ENCODE peak calls at places on chromosomes 3 and 15, in four cellular contexts. D is pancreas, R is psoas muscle, B is right lobe of liver. S is an unnamed sample. For H3K4me1, the result is how much of the 10 kb centered on the place peaks cover.

GRCh38 chr3:146701246-146701645 is 96.1 kb upstream of the PLSCR5 start:
- ATAC-seq in D (no peak), R (no peak), B (no peak), S (no peak)

GRCh38 chr3:135374571-135374970 is 579.5 kb downstream of the EPHB1 start:
- ATAC-seq in D (no peak), R (no peak), B (no peak), S (no peak)

GRCh38 chr15:35986072-35986666 is 440.2 kb upstream of the DPH6 start:
- ATAC-seq in D (no peak), R (peak), B (peak), S (peak)

GRCh38 chr3:9111349-9112265 is 137.8 kb downstream of the SRGAP3 start:
- ATAC-seq in D (no peak), R (peak), B (peak), S (peak)

GRCh38 chr3:24156466-24156865 is 211.4 kb downstream of the NR1D2 start:
- ATAC-seq in D (no peak), R (peak), B (no peak), S (no peak)

GRCh38 chr3:5011555-5012256 is 32.5 kb downstream of the BHLHE40 start:
- ATAC-seq in D (no peak), R (peak), B (peak), S (no peak)

GRCh38 chr3:32700244-32700643 is 15.3 kb downstream of the CNOT10 start:
- ATAC-seq in D (no peak), R (no peak), B (no peak), S (no peak)

GRCh38 chr3:134359121-134360010 is 14.9 kb downstream of the AMOTL2 start:
- ATAC-seq in D (no peak), R (no peak), B (no peak), S (no peak)

GRCh38 chr3:79012530-79012913 is 755.3 kb downstream of the ROBO1 start:
- ATAC-seq in D (no peak), R (peak), B (no peak), S (no peak)

GRCh38 chr15:61393949-61394348 is 164.8 kb upstream of the RORA start:
- ATAC-seq in D (no peak), R (peak), B (peak), S (peak)

GRCh38 chr3:37793889-37794591 is 67.6 kb upstream of the CTDSPL start:
- ATAC-seq in D (no peak), R (no peak), B (no peak), S (no peak)

GRCh38 chr3:71080517-71081083 is 502.9 kb downstream of the FOXP1 start:
- ATAC-seq in D (no peak), R (no peak), B (no peak), S (no peak)

GRCh38 chr3:141804778-141805639 is 41.8 kb downstream of the GRK7 start:
- ATAC-seq in D (no peak), R (no peak), B (no peak), S (no peak)

GRCh38 chr3:112384769-112385168 is 51.8 kb downstream of the CD200 start:
- ATAC-seq in D (no peak), R (no peak), B (no peak), S (no peak)

GRCh38 chr3:111521881-111522280 is 20.1 kb upstream of the CD96 start:
- ATAC-seq in D (no peak), R (no peak), B (no peak), S (no peak)

GRCh38 chr15:42591238-42591936 is 16.0 kb downstream of the STARD9 start:
- ATAC-seq in D (peak), R (no peak), B (peak), S (no peak)

GRCh38 chr3:67688231-67688630 is 33.8 kb upstream of the SUCLG2 start:
- ATAC-seq in D (no peak), R (no peak), B (no peak), S (no peak)

GRCh38 chr15:85063522-85063921 is 81.9 kb downstream of the PDE8A start:
- ATAC-seq in D (no peak), R (no peak), B (no peak), S (no peak)

GRCh38 chr3:159187232-159187631 is 385.4 kb downstream of the MFSD1 start:
- ATAC-seq in D (peak), R (peak), B (peak), S (peak)

DNA sequence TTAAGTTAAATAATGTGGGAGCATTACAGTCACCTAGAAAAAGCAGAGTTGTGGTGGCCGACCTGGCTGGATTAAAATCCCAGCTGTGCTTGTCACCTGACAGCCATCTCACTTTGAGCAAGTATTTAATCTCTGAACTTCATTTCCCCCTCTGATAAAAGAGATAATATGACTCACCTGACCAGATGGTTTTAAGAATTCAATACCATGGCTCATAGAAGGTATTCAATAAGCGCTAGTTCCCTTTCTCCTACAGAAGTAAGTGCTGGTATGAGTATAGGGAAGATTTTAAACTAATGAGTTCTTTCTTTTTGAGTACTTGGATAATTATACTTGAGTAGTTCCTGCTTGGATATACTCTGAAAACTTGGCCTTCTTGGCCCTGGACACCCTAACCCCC is 325.5 kb downstream of the IL5RA start:
- ATAC-seq in D (no peak), R (no peak), B (no peak), S (no peak)
- H3K4me3 ChIP-seq in D (no peak), R (no peak), B (no peak), S (no peak)

DNA sequence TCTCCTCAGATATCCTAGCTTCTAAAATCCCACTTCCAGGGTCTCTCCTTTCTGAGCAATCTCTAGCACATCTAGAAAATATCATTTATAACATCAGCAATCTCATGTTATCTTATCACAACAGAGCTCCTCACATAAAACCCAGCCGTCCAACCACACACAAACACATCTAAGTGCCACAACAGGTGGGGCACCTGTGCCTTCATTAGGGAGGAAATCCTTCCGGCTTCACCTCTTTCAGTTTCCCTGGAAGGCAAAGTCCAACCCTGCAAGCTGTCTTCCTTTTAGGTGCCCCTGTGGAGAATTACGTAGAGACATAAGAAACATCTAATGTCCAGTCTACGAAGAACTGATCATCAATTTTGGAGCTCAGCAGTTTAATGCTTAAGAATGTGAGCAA is 1.6 kb downstream of the ZDHHC3 start:
- ATAC-seq in D (no peak), R (no peak), B (no peak), S (no peak)
- H3K4me1 ChIP-seq in D (under half), R (under half), B (under half), S (under half)

GRCh38 chr3:183513046-183513706 is 42.3 kb downstream of the KLHL6 start:
- ATAC-seq in D (no peak), R (peak), B (peak), S (peak)

GRCh38 chr3:183504597-183504996 is 50.9 kb downstream of the KLHL6 start:
- ATAC-seq in D (no peak), R (no peak), B (no peak), S (no peak)

GRCh38 chr3:183506674-183507290 is 48.7 kb downstream of the KLHL6 start:
- ATAC-seq in D (no peak), R (no peak), B (peak), S (no peak)

GRCh38 chr3:183507551-183507950 is 48.0 kb downstream of the KLHL6 start:
- ATAC-seq in D (no peak), R (no peak), B (no peak), S (no peak)

GRCh38 chr3:183508818-183509217 is 46.7 kb downstream of the KLHL6 start:
- ATAC-seq in D (no peak), R (no peak), B (peak), S (no peak)
- H3K4me3 ChIP-seq in D (no peak), R (no peak), B (no peak), S (no peak)

GRCh38 chr3:52218454-52218853 is 7.0 kb downstream of the TLR9 start:
- ATAC-seq in D (no peak), R (no peak), B (no peak), S (no peak)
- H3K4me1 ChIP-seq in D (under half), R (under half), B (under half), S (under half)

GRCh38 chr15:66936864-66937245 is 128.5 kb upstream of the SMAD3 start:
- ATAC-seq in D (no peak), R (no peak), B (no peak), S (peak)
- H3K4me3 ChIP-seq in D (no peak), R (peak), B (no peak), S (peak)

DNA sequence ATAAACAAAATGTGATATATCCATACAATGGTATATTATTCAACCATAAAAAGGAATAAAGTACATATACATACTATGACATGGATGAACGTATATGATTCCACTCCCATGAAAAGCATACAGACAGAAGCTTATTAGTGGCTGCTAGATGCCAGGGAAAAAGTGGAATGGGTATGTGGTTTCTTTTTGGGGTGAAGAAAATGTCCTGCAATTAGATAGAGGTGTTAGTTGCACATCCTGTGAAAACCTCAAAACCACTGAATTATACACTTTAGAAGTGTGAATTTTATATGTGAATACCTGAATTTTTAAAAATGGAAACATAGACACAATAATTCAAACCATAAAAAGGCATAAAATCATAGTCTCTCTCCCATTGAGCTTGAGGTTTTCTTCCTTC is 11.2 kb downstream of the DENND6A start:
- ATAC-seq in D (no peak), R (no peak), B (no peak), S (no peak)
- H3K4me1 ChIP-seq in D (under half), R (under half), B (under half), S (under half)

DNA sequence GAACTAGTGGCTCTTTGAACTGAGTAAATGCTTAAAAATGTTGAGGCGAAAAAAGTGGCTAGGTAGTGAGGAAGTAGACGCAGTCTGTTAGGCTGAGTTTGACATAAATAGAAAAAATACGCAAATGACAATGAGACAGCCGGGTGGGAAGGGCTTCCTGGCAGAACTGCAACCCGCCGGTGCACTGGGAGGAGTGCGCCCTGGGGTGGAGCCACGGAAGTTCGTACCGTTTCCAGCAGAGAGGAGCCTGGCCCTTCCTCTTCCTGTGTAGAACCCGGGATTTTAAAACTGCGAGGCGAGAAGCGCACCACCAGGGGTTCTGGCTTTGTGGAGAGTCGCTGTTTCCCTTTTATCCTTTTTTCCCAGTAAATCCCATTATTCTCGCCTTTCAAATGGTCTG is 602.6 kb downstream of the PYDC2 start:
- ATAC-seq in D (no peak), R (no peak), B (peak), S (peak)
- H3K4me3 ChIP-seq in D (no peak), R (no peak), B (no peak), S (peak)

S was measured in gastroesophageal sphincter.